ENCODE peak calls at places on chromosomes 4 and X, in five cellular contexts. D is endodermal cell, I is lower lobe of right lung, U is non-pigmented ciliary epithelial cell, J is astrocyte of the spinal cord. E is an unnamed sample.

GRCh38 chr4:13514722-13515121 is 29.6 kb downstream of the NKX3-2 start:
- DNase-seq in D (no peak), I (no peak), U (no peak), J (no peak), E (no peak)

GRCh38 chr4:183455431-183456145 is 11.2 kb downstream of the CDKN2AIP start:
- DNase-seq in D (no peak), I (no peak), U (no peak), J (no peak), E (peak)

GRCh38 chr4:85762204-85762884 is 287.4 kb downstream of the ARHGAP24 start:
- DNase-seq in D (no peak), I (no peak), U (peak), J (peak), E (peak)

GRCh38 chr4:18540349-18540748 is 518.8 kb upstream of the LCORL start:
- DNase-seq in D (no peak), I (no peak), U (no peak), J (no peak), E (no peak)

GRCh38 chr4:53981573-53981972 is 82.8 kb downstream of the CHIC2 start:
- DNase-seq in D (no peak), I (no peak), U (no peak), J (no peak), E (no peak)

GRCh38 chr4:82865592-82865991 is 25.4 kb downstream of the SEC31A start:
- DNase-seq in D (no peak), I (no peak), U (peak), J (peak), E (peak)

GRCh38 chrX:1403228-1403627 is 11.3 kb upstream of the SLC25A6 start:
- DNase-seq in D (no peak), I (peak), U (no peak), J (no peak), E (no peak)

GRCh38 chr4:87121332-87122065 is 98.9 kb downstream of the KLHL8 start:
- DNase-seq in D (no peak), I (no peak), U (no peak), J (peak), E (no peak)

GRCh38 chr4:168652818-168653217 is 156.0 kb downstream of the PALLD start:
- DNase-seq in D (no peak), I (no peak), U (no peak), J (no peak), E (no peak)

GRCh38 chr4:162683659-162684370 is 482.9 kb downstream of the NAF1 start:
- DNase-seq in D (no peak), I (no peak), U (no peak), J (peak), E (peak)

GRCh38 chr4:83552924-83553323 is 17.0 kb downstream of the GPAT3 start:
- DNase-seq in D (no peak), I (no peak), U (peak), J (peak), E (peak)

GRCh38 chrX:154403858-154404257 is 5.2 kb downstream of the DNASE1L1 start:
- DNase-seq in D (no peak), I (no peak), U (no peak), J (no peak), E (no peak)

GRCh38 chr4:55634417-55635128 is 1.5 kb downstream of the NMU start:
- DNase-seq in D (no peak), I (no peak), U (no peak), J (no peak), E (no peak)

GRCh38 chrX:12089740-12090139 is 48.5 kb upstream of the FRMPD4 start:
- DNase-seq in D (no peak), I (no peak), U (no peak), J (no peak), E (no peak)

GRCh38 chr4:52704133-52704532 is 45.0 kb upstream of the USP46 start:
- DNase-seq in D (no peak), I (no peak), U (no peak), J (no peak), E (no peak)

GRCh38 chr4:8708401-8709021 is 115.9 kb downstream of the CPZ start:
- DNase-seq in D (peak), I (peak), U (no peak), J (no peak), E (no peak)

E was measured in brain microvascular endothelial cell.